ENCODE peak calls at places on chromosomes 1 and 21, in eight cellular contexts. V is heart left ventricle, P is fibroblast of lung, R is cardiac muscle cell, I is SK-N-SH, O is right lobe of liver, S is aorta, W is kidney. A is an unnamed sample. For H3K36me3, the result is how much of the 10 kb centered on the place peaks cover.

GRCh38 chr1:229127301-229127700 is 143.6 kb upstream of the RAB4A start:
- DNase-seq in S (no peak), V (no peak), R (peak), P (peak), W (no peak), I (no peak), O (no peak), A (no peak)

GRCh38 chr21:28832013-28832714 is 160.5 kb downstream of the LTN1 start:
- DNase-seq in O (no peak), W (no peak), S (no peak), V (no peak), P (peak), R (peak), I (no peak), A (no peak)

GRCh38 chr1:154583691-154584212 is 16.2 kb downstream of the CHRNB2 start:
- DNase-seq in O (no peak), S (no peak), R (peak), W (no peak), V (no peak), I (no peak), P (peak), A (no peak)

GRCh38 chr1:178122283-178122682 is 28.4 kb downstream of the RASAL2 start:
- DNase-seq in V (no peak), R (no peak), I (no peak), P (peak), S (no peak), W (no peak), O (no peak), A (no peak)

GRCh38 chr21:31554511-31555022 is 104.9 kb upstream of the SOD1 start:
- DNase-seq in P (peak), W (peak), O (no peak), V (no peak), S (no peak), R (peak), I (no peak), A (no peak)

GRCh38 chr1:153617677-153618076 is 1.6 kb upstream of the S100A14 start:
- DNase-seq in W (peak), I (peak), P (no peak), R (no peak), S (peak), O (peak), V (peak), A (peak)

GRCh38 chr1:29122987-29123870 is 474 bp downstream of the TMEM200B start:
- DNase-seq in V (peak), P (peak), W (peak), R (peak), S (peak), O (no peak), I (peak), A (no peak)

GRCh38 chr21:29481081-29481480 is 182.4 kb downstream of the BACH1 start:
- DNase-seq in O (no peak), S (no peak), R (no peak), P (no peak), I (no peak), V (no peak), W (no peak), A (no peak)

GRCh38 chr1:107914144-107914543 is 50.8 kb downstream of the VAV3 start:
- DNase-seq in R (no peak), I (no peak), O (no peak), P (no peak), W (no peak), S (no peak), V (no peak), A (no peak)

GRCh38 chr21:45380566-45380965 is 24.4 kb upstream of the COL18A1 start:
- DNase-seq in P (no peak), W (peak), V (no peak), I (no peak), S (peak), R (no peak), O (no peak), A (no peak)

GRCh38 chr1:231919900-231920299 is 293.3 kb downstream of the DISC1 start:
- DNase-seq in S (no peak), P (no peak), R (no peak), O (no peak), V (peak), I (peak), W (no peak), A (peak)

GRCh38 chr1:41232305-41232704 is 9.8 kb downstream of the SCMH1 start:
- DNase-seq in V (no peak), S (no peak), R (peak), I (no peak), O (no peak), P (no peak), W (no peak), A (no peak)

GRCh38 chr1:109770331-109771095 is 6.8 kb upstream of the EPS8L3 start:
- DNase-seq in O (peak), R (no peak), W (peak), P (no peak), S (peak), I (no peak), V (no peak), A (no peak)

GRCh38 chr1:233566886-233567285 is 47.0 kb upstream of the KCNK1 start:
- DNase-seq in I (no peak), R (peak), W (no peak), S (no peak), V (no peak), P (peak), O (no peak), A (no peak)

GRCh38 chr1:152398812-152399698 is 15.0 kb downstream of the CRNN start:
- DNase-seq in W (no peak), P (peak), S (no peak), I (no peak), O (no peak), R (peak), V (no peak), A (peak)

GRCh38 chr1:114510235-114511047 is 562 bp downstream of the TRIM33 start:
- DNase-seq in O (peak), V (peak), W (peak), P (peak), S (peak), I (peak), R (peak), A (peak)

GRCh38 chr1:66732407-66733166 is 19.7 kb upstream of the DYNLT5 start:
- DNase-seq in O (no peak), R (no peak), I (no peak), W (no peak), S (no peak), P (no peak), V (no peak), A (no peak)

GRCh38 chr1:217521317-217521716 is 109.6 kb downstream of the GPATCH2 start:
- DNase-seq in I (no peak), R (no peak), W (no peak), P (no peak), S (no peak), V (no peak), O (no peak), A (no peak)

GRCh38 chr1:200794506-200795065 is 55.9 kb downstream of the CAMSAP2 start:
- DNase-seq in R (no peak), P (no peak), V (no peak), I (no peak), O (no peak), W (no peak), S (no peak), A (no peak)

GRCh38 chr1:210293191-210293607 is 35.5 kb upstream of the HHAT start:
- DNase-seq in P (peak), I (no peak), W (no peak), O (no peak), S (peak), R (peak), V (peak), A (no peak)

GRCh38 chr1:201166964-201167624 is 12.8 kb upstream of the TMEM9 start:
- DNase-seq in S (no peak), V (no peak), W (no peak), R (no peak), P (no peak), O (no peak), I (no peak), A (no peak)

GRCh38 chr1:87131809-87132663 is 196.6 kb upstream of the LMO4 start:
- DNase-seq in P (peak), I (peak), S (peak), W (peak), O (peak), V (peak), R (peak), A (peak)

GRCh38 chr1:63917571-63918394 is 144.0 kb downstream of the ROR1 start:
- DNase-seq in R (no peak), O (no peak), S (no peak), I (no peak), V (no peak), W (no peak), P (peak), A (peak)

DNA sequence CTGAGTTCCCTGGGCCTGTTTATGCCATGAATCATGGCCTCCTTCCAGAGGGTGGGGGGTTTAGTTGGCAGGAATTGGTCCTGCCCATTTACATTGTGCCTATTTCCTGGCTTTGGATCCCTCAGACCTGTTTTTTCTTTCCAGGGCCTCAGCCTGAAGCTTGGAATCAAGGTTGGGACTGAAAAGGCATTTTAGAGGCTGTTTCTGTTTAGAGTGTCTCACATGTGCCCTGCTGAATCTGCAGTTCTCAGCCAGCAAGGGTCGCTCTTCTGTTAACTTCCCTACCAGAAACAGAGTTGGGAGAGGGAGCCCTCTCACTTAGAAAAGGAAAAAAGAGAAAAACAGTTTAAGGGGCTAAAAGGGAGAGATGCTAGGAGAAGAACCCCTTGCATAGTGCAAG is 191.1 kb downstream of the PTPRC start:
- DNase-seq in O (no peak), V (no peak), R (peak), S (no peak), P (peak), I (no peak), W (no peak), A (no peak)
- H3K27ac ChIP-seq in O (no peak), V (no peak), R (no peak), S (no peak), P (no peak), I (no peak), W (peak), A (no peak)

GRCh38 chr1:244077473-244078220 is 26.6 kb downstream of the ZBTB18 start:
- DNase-seq in W (peak), S (no peak), V (no peak), P (peak), R (no peak), I (no peak), O (no peak), A (no peak)

GRCh38 chr1:244069499-244069898 is 18.4 kb downstream of the ZBTB18 start:
- DNase-seq in P (no peak), R (no peak), I (no peak), S (no peak), W (no peak), V (no peak), O (no peak), A (no peak)

GRCh38 chr1:244075247-244075722 is 24.2 kb downstream of the ZBTB18 start:
- DNase-seq in V (no peak), W (no peak), O (no peak), S (no peak), I (no peak), R (no peak), P (no peak), A (no peak)

GRCh38 chr1:244076740-244077139 is 25.7 kb downstream of the ZBTB18 start:
- DNase-seq in S (no peak), P (no peak), I (no peak), W (no peak), R (no peak), V (no peak), O (no peak), A (no peak)

DNA sequence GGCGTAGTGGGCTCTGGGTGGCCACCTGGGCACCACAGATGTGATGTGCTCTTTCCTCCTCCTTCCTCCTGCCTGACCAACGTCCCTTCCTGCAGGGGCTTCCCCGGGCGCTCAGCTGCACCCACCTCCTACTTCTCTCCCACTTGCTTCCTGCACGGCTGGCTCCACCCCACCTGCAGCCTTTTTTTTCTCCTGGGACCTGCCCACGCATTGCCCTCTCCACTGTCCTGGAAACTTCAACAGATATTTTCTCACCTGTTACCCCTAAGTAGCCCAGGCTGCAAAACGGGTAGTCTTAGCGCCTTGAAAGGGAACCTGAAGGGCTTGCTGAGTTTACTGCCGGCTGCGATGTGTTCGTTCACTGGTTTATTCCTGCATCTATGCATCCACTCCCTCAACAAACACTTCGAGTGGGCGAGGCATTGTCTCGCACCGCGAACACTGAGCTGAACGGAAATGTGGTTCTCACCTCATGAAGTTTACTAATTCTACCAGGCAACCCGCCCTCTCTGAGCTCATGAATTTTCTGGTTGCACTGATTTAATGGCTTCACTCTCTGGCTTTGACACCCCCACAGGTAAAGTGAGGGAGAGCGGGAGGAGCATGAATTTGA is 23.6 kb downstream of the ZBTB18 start:
- DNase-seq in W (no peak), S (no peak), P (no peak), I (no peak), O (no peak), R (no peak), V (no peak), A (peak)
- H3K4me3 ChIP-seq in W (no peak), S (no peak), P (no peak), I (no peak), O (no peak), R (no peak), V (no peak), A (peak)

GRCh38 chr1:151313501-151313900 is 13.7 kb downstream of the PI4KB start:
- DNase-seq in O (no peak), S (no peak), R (peak), V (no peak), P (no peak), W (no peak), I (no peak), A (no peak)

GRCh38 chr1:151310986-151311385 is 16.2 kb downstream of the PI4KB start:
- DNase-seq in O (no peak), P (no peak), V (no peak), W (no peak), I (no peak), R (peak), S (no peak), A (no peak)

GRCh38 chr1:151314137-151314875 is 12.9 kb downstream of the PI4KB start:
- DNase-seq in V (peak), S (peak), W (peak), P (peak), O (peak), R (peak), I (no peak), A (no peak)

GRCh38 chr1:151311589-151312331 is 15.5 kb downstream of the PI4KB start:
- DNase-seq in R (peak), P (peak), I (peak), V (peak), S (peak), W (peak), O (peak), A (peak)

GRCh38 chr1:151312439-151313225 is 14.6 kb downstream of the PI4KB start:
- DNase-seq in P (peak), W (no peak), R (no peak), O (no peak), I (no peak), S (no peak), V (no peak), A (no peak)
- H3K36me3 ChIP-seq in P (under half), W (half or more), R (under half), O (under half), I (half or more), S (under half), V (half or more), A (half or more)

DNA sequence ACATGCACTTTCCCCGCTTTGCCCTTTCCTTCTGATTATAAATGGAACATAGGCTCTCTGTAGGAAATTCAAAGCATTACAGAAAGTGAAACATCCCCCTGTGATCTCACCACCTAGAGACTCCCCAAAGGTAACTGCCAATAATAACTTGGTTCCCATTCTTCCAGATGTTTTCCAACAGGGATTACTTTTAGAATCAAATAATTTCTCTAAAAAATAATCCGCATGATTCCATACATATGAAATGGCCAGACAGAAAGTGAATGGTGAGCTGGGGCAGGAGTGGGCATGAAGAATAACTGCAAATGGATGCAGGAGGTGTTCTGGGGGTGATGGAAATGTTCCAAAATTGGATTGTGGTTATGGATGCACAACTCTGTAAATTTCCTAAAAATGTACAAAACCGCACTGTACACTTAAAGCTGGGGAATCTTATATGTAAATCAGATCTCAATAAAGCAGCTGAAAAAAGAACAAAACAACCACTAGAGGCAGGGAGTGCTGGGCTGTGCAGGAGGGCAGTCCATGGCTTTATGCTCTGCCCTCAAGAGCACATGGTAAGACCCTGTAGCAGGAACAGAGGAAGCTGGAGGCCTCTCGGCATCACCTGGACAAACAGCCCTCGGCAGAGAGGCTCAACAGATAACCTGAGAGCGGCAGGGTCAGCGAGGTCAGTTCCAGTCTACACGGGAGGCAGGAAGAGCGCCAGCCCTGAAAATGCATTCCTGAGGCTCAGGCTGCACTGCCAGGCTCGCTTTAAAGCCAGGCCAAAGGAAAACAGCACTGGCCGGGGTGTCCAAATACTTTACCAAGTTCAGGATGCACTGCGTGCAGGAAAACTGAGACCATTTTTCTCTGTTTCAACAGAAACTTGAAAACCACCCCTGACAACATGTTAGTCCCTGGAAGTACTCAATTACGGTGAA is 39.7 kb downstream of the CAPZB start:
- DNase-seq in R (no peak), W (no peak), V (no peak), S (no peak), I (peak), P (peak), O (peak), A (no peak)
- H3K27ac ChIP-seq in R (peak), W (peak), V (peak), S (peak), I (peak), P (peak), O (peak), A (peak)

GRCh38 chr21:38474796-38475195 is 23.5 kb downstream of the ERG start:
- DNase-seq in V (no peak), I (no peak), R (no peak), S (no peak), O (no peak), W (no peak), P (no peak), A (no peak)

GRCh38 chr21:38477241-38477640 is 21.0 kb downstream of the ERG start:
- DNase-seq in R (no peak), P (peak), W (no peak), O (no peak), S (no peak), V (no peak), I (no peak), A (no peak)

GRCh38 chr21:38474124-38474523 is 24.2 kb downstream of the ERG start:
- DNase-seq in P (no peak), R (no peak), S (no peak), W (no peak), I (no peak), V (no peak), O (no peak), A (no peak)

GRCh38 chr21:38475519-38475918 is 22.8 kb downstream of the ERG start:
- DNase-seq in I (no peak), W (no peak), V (no peak), P (no peak), S (no peak), O (no peak), R (no peak), A (no peak)

GRCh38 chr21:38476385-38476784 is 21.9 kb downstream of the ERG start:
- DNase-seq in P (no peak), W (no peak), R (peak), S (no peak), I (no peak), O (no peak), V (peak), A (no peak)
- H3K4me3 ChIP-seq in P (no peak), W (no peak), R (no peak), S (no peak), I (no peak), O (no peak), V (no peak), A (no peak)

DNA sequence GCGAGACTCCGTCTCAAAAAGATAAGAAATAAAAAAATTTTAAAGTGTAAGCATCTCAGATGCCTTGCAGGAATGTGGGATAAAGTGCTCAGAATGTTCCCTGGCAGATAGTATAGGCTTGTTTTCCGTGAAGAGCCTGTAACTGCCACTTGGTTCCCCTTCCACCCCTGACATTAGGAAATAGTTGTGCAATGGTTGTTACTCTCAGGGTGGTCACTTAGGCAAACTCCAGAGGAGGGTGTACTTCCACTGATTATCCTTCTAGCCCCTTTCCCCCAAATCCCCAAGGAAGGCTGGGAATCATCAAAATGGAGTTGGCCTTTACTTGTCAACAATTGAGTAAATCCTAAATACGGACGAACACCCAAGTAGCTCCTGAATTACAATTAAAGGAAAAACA is 10.4 kb downstream of the RPL11 start:
- DNase-seq in W (no peak), I (no peak), S (no peak), O (no peak), P (no peak), R (peak), V (no peak), A (no peak)
- H3K36me3 ChIP-seq in W (under half), I (half or more), S (under half), O (under half), P (under half), R (under half), V (half or more), A (half or more)

GRCh38 chr1:12148160-12148957 is 18.4 kb upstream of the TNFRSF1B start:
- DNase-seq in S (no peak), W (no peak), V (no peak), P (peak), I (no peak), O (peak), R (no peak), A (no peak)
- H3K27ac ChIP-seq in S (no peak), W (peak), V (peak), P (no peak), I (no peak), O (peak), R (no peak), A (peak)

DNA sequence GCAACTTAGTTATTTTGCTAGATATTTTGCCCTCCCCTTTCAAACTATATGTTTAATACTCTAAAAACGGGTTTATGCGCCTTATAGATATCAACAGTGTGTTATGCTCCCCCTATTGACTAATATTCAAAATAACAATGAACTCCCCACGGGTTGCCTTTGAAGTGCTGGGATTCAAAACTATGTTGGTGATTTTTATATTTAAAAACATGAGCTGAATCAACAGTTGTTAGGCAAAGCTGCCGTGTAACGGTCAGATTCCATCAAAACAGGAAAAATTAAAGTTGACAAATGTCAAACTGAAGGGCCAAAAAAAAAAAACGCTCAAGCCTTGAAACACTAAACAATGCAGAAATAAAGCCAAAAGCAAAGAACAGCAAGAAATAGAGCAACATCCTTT is 2.5 kb downstream of the TGFBR3 start:
- DNase-seq in V (no peak), I (peak), R (peak), W (no peak), P (no peak), S (no peak), O (no peak), A (no peak)
- H3K4me3 ChIP-seq in V (peak), I (no peak), R (no peak), W (peak), P (peak), S (no peak), O (peak), A (peak)

GRCh38 chr21:46416551-46416950 is 42.1 kb upstream of the DIP2A start:
- DNase-seq in V (no peak), I (no peak), O (no peak), S (no peak), W (peak), P (no peak), R (no peak), A (no peak)
- H3K36me3 ChIP-seq in V (half or more), I (under half), O (under half), S (under half), W (under half), P (under half), R (under half), A (under half)

A was measured in effector memory CD4-positive, alpha-beta T cell.